ENCODE peak calls at places on chromosomes 3 and 15, in seven cellular contexts. J is Panc1; X is CD8-positive, alpha-beta T cell; S is heart right ventricle; B is fibroblast of lung; K is psoas muscle; U is dorsolateral prefrontal cortex. C is an unnamed sample. For H3K27me3, the result is how much of the 10 kb centered on the place peaks cover.

GRCh38 chr15:37425541-37425940 is 325.2 kb upstream of the MEIS2 start:
- DNase-seq in J (no peak), B (peak), X (no peak), K (no peak), U (no peak), S (no peak), C (peak)

GRCh38 chr3:10968390-10968789 is 24.2 kb upstream of the SLC6A1 start:
- DNase-seq in K (no peak), S (no peak), J (no peak), X (no peak), U (peak), B (no peak), C (no peak)

GRCh38 chr3:48548731-48549705 is 7.6 kb downstream of the PFKFB4 start:
- DNase-seq in X (peak), J (no peak), K (peak), U (peak), B (peak), S (peak), C (no peak)

GRCh38 chr3:9681723-9682081 is 21.9 kb upstream of the CPNE9 start:
- DNase-seq in X (no peak), U (no peak), K (no peak), J (no peak), S (no peak), B (no peak), C (no peak)

GRCh38 chr3:196620228-196620627 is 19.3 kb upstream of the NRROS start:
- DNase-seq in K (peak), B (peak), S (no peak), X (no peak), J (no peak), U (no peak), C (no peak)

GRCh38 chr3:14890470-14890869 is 56.9 kb upstream of the NR2C2 start:
- DNase-seq in U (no peak), B (no peak), J (no peak), K (no peak), X (no peak), S (no peak), C (no peak)

GRCh38 chr3:122993573-122993972 is 34.0 kb downstream of the SEMA5B start:
- DNase-seq in X (no peak), U (peak), K (no peak), B (no peak), S (no peak), J (no peak), C (no peak)

GRCh38 chr15:50066202-50066601 is 52.8 kb downstream of the ATP8B4 start:
- DNase-seq in U (no peak), K (no peak), B (peak), S (no peak), X (no peak), J (no peak), C (no peak)

GRCh38 chr15:35723120-35723707 is 177.2 kb upstream of the DPH6 start:
- DNase-seq in J (no peak), S (no peak), K (no peak), X (no peak), U (no peak), B (peak), C (no peak)
- TF ChIP-seq CTCF in J (no peak), S (no peak), K (no peak), X (no peak), U (no peak), B (no peak), C (no peak)

GRCh38 chr3:24259901-24260512 is 234.6 kb downstream of the THRB start:
- DNase-seq in J (no peak), K (peak), X (no peak), B (peak), S (no peak), U (no peak), C (no peak)

GRCh38 chr3:24263069-24263668 is 231.5 kb downstream of the THRB start:
- DNase-seq in U (no peak), K (no peak), X (no peak), J (no peak), B (no peak), S (no peak), C (no peak)

GRCh38 chr3:24270204-24270671 is 224.4 kb downstream of the THRB start:
- DNase-seq in K (no peak), J (no peak), U (no peak), X (no peak), S (no peak), B (no peak), C (no peak)

GRCh38 chr3:24264011-24264410 is 230.6 kb downstream of the THRB start:
- DNase-seq in U (no peak), B (no peak), S (no peak), K (no peak), J (no peak), X (no peak), C (no peak)

GRCh38 chr3:24264748-24265158 is 229.9 kb downstream of the THRB start:
- DNase-seq in X (no peak), B (peak), J (no peak), S (no peak), U (no peak), K (no peak), C (no peak)
- H3K4me3 ChIP-seq in X (no peak), B (no peak), J (no peak), S (no peak), U (no peak), K (no peak), C (no peak)

DNA sequence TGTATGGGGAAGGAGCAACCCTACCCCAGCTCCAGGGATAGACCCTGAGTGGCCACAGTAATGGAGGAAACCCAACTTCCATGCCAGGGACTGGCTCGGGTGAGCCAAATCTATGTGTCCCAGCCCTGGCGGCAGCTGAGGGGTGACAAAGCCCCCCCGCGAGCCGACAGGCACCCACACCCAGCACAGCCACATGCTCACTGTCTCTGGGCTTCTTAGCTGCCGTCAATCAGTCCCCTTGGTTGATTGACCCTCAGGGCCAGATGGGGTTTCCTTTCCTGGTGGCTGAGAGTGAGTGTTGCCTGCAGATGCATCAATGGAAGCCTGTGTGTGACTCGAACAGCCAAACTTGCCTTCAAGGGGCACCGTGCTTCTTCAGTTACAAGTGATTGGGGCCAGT is 2.1 kb upstream of the OCA2 start:
- DNase-seq in X (no peak), S (no peak), J (no peak), B (no peak), K (no peak), U (no peak), C (no peak)
- H3K27me3 ChIP-seq in X (under half), S (half or more), J (under half), B (under half), K (under half), U (under half), C (under half)

GRCh38 chr15:39125904-39126303 is 455.0 kb upstream of the THBS1 start:
- DNase-seq in U (no peak), S (no peak), B (peak), X (peak), J (no peak), K (no peak), C (no peak)

GRCh38 chr15:39124925-39125625 is 455.8 kb upstream of the THBS1 start:
- DNase-seq in K (no peak), J (no peak), X (no peak), B (peak), U (no peak), S (no peak), C (no peak)

GRCh38 chr15:39128746-39129145 is 452.1 kb upstream of the THBS1 start:
- DNase-seq in B (peak), U (no peak), J (no peak), K (no peak), S (no peak), X (no peak), C (no peak)

GRCh38 chr15:39127925-39128617 is 452.8 kb upstream of the THBS1 start:
- DNase-seq in U (no peak), K (no peak), S (no peak), B (peak), J (peak), X (no peak), C (no peak)

DNA sequence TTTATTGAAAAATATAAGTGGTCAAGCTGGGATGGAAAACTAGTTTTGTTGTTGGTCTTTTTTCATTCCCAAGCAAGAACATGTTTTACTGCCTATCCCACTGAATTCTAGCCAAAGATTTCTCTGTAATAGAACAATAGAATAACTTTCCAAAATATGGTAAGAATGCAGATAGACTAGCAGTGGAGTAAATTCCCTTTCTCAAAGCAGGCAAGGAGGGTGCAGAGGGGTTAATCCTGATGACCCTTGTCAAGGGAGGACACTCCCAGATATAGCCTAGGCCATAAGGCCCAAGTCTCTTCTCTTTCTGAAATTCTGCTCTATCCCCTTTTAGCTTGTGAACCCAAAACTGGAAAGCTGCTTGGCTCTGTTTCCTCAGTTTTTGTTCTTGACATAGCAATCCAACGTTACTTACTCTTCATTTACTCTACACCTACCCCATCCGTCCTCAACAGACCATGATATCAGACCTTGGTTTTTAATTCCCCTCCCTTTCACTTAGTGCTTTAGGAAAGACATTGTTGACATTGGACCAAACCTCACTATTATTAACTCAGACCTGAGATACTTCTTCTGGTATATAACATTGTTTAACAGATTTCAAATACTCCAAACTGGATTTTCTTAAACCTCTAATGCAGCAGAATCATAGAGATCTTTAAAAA is 453.6 kb upstream of the THBS1 start:
- DNase-seq in S (no peak), K (no peak), U (no peak), B (peak), J (no peak), X (no peak), C (no peak)
- TF ChIP-seq CTCF in S (no peak), K (no peak), U (no peak), B (no peak), J (no peak), X (no peak), C (no peak)

DNA sequence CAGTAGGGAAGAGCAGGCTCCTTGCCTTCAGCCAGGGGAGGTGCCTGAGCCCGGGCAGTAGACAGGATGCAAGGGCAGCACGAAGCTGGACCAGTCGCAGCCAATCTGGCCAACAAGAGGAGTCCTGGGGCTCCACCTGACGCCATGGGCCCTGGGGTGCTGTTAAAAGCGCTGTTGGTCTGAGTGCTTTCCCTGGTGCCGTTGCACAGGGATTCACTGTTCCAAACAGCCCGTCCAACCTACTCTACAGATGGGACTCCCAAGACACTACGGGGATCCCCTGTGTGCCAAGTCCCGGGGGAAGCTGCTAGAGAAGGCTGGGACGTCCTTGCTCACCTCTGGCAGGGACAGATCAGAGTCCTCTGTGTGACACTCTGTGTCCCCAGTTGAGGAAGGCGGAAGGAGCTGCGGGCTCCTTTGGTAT is 632 bp downstream of the CTSH start:
- DNase-seq in X (no peak), J (no peak), B (no peak), U (no peak), K (no peak), S (no peak), C (no peak)
- H3K4me3 ChIP-seq in X (peak), J (peak), B (no peak), U (peak), K (peak), S (peak), C (peak)

DNA sequence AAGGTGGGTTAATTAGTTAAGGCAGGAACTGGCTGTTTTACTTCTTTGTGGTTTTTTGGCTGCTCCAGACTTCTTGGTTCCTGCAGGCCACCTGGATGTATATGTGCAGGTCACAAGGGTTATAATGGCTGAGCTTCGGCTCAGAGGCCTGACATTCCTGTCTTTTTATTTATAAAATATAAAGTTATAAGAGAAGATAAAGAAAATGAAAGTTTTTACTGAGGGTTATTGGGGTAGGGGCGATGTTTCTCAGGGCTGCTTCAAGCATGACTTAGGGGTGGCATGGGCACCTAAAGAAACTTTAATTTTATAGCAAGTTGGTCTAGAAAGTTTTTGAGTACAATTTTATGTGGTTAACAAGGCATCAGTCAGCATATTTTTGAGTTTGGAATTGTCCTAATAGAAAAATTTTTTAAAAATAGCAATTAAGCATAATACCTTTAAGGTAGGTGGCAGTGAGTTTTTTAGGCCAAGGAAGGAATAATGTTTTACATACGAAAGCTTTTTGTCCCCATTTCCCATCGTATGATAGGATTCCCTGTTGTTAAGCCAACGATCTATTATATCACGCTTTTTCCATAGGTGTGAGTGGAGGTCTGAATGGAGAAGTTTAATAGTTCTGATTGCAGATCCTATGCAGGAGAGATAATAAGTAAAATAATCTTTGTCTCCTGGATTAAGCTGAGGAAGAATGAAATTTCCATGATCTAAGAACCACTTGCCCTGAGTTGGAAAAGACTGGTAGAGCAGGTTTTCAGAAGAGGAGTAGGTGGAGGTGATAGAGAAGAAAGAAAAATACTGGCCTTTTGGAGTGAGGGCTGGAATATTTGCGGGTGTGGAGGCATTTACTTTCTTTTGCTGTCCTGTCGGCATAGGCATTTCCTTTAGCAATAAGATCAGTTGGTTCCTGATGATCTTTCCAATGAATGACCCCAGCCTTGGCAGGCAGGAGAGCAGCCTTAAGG is 10.1 kb downstream of the STRIT1 start:
- DNase-seq in U (no peak), X (no peak), S (no peak), J (no peak), B (no peak), K (no peak), C (no peak)
- H3K27me3 ChIP-seq in U (under half), X (under half), S (under half), J (under half), B (under half), K (under half), C (under half)

GRCh38 chr3:188832146-188832545 is 339.6 kb upstream of the TPRG1 start:
- DNase-seq in S (no peak), U (no peak), J (no peak), X (no peak), K (no peak), B (peak), C (no peak)

GRCh38 chr3:188830955-188831354 is 340.8 kb upstream of the TPRG1 start:
- DNase-seq in U (no peak), B (no peak), K (no peak), J (no peak), S (no peak), X (no peak), C (no peak)

GRCh38 chr3:188829577-188829976 is 342.2 kb upstream of the TPRG1 start:
- DNase-seq in X (no peak), J (no peak), U (no peak), B (no peak), K (no peak), S (no peak), C (no peak)

GRCh38 chr3:188834349-188834748 is 337.4 kb upstream of the TPRG1 start:
- DNase-seq in B (no peak), U (no peak), J (no peak), X (no peak), K (no peak), S (no peak), C (no peak)

DNA sequence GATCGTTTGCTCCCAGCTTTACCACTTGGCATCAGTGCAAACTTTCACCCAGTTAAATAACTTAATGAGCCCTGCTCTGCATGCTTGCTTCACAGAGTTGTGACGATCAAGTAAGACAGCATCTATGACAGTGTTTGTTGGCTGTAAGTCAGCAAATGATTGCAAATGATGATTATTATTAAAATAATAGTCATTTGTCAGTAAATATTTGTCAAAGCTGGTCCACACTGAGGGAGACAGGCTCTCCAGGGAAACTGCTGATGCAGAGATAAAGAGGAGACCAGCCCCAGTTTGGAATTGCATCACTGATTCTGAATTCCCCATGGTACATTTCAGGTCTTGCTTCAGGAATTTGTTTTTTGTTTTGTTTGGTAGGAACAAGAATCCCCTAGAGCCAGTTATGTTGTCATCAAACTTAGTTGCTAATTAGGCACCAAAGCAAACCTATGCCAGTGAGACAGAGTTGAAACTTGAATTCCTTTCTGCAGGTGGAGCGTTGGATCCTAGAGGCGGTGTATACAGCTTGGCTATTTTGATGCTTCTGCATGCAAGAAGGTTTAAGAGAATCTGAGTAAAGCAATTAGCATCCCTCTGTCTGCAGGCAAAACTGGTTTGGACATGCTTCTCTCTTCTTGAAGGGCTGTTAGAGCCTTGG is 338.7 kb upstream of the TPRG1 start:
- DNase-seq in U (no peak), X (no peak), K (no peak), J (no peak), S (no peak), B (no peak), C (no peak)
- TF ChIP-seq CTCF in U (no peak), X (no peak), K (no peak), J (no peak), S (no peak), B (no peak), C (no peak)

GRCh38 chr15:33621156-33621555 is 310.4 kb downstream of the RYR3 start:
- DNase-seq in B (no peak), J (no peak), U (no peak), S (no peak), K (no peak), X (no peak), C (no peak)
- H3K4me3 ChIP-seq in B (no peak), J (no peak), U (no peak), S (no peak), K (no peak), X (no peak), C (no peak)

GRCh38 chr15:67809441-67809840 is 15.9 kb upstream of the SKOR1 start:
- DNase-seq in B (no peak), K (no peak), S (no peak), U (no peak), J (no peak), X (no peak), C (no peak)

GRCh38 chr15:67815036-67815592 is 10.2 kb upstream of the SKOR1 start:
- DNase-seq in J (no peak), S (no peak), X (no peak), U (no peak), K (no peak), B (no peak), C (no peak)

GRCh38 chr15:67813104-67813634 is 12.1 kb upstream of the SKOR1 start:
- DNase-seq in J (no peak), B (no peak), X (no peak), U (no peak), S (no peak), K (no peak), C (no peak)

GRCh38 chr15:67809866-67810265 is 15.4 kb upstream of the SKOR1 start:
- DNase-seq in X (no peak), U (no peak), J (no peak), K (no peak), S (no peak), B (no peak), C (no peak)

DNA sequence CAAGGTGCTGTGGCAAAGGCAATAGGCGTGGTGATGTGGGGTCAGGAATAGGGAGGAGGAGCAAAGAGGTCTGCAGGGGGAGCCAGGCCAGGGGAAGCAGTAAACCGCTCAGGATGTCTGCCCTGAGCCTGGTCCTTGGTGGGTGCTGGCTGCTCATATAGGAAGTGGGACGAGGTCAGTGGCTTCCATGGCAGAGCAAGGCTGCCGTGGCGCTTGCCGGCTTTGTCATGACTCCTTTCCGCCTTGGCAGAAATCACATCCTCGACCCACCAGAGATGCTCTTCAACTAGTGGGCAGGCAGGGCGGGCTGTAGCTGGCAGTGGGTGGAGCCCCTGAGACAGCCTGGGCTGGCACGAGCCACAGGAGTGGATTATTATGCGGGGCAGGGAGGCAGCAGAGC is 13.1 kb upstream of the SKOR1 start:
- DNase-seq in S (no peak), B (no peak), X (no peak), K (no peak), J (no peak), U (no peak), C (no peak)
- H3K27me3 ChIP-seq in S (under half), B (under half), X (under half), K (under half), J (under half), U (under half), C (under half)

GRCh38 chr3:107982165-107982564 is 108.7 kb downstream of the CD47 start:
- DNase-seq in X (no peak), J (no peak), U (no peak), S (no peak), K (no peak), B (no peak), C (no peak)

GRCh38 chr3:107986505-107986904 is 104.3 kb downstream of the CD47 start:
- DNase-seq in J (no peak), U (no peak), S (no peak), K (no peak), X (no peak), B (no peak), C (no peak)

GRCh38 chr3:107985496-107985895 is 105.3 kb downstream of the CD47 start:
- DNase-seq in B (no peak), J (no peak), S (no peak), K (no peak), X (peak), U (no peak), C (no peak)

GRCh38 chr3:107981471-107982111 is 109.2 kb downstream of the CD47 start:
- DNase-seq in J (no peak), K (peak), B (no peak), X (no peak), S (peak), U (no peak), C (no peak)

GRCh38 chr3:107983247-107983646 is 107.6 kb downstream of the CD47 start:
- DNase-seq in K (no peak), J (no peak), S (no peak), X (no peak), U (no peak), B (no peak), C (no peak)
- TF ChIP-seq CTCF in K (no peak), J (no peak), S (no peak), X (no peak), U (no peak), B (no peak), C (no peak)